ENCODE peak calls at places on chromosomes 7 and 10, in six cellular contexts. O is ACHN; R is WTC11; G is hypothalamus; L is effector CD4-positive, alpha-beta T cell; D is HuH-7. Q is an unnamed sample.

GRCh38 chr7:157684157-157684595 is 347.4 kb downstream of the DNAJB6 start:
- DNase-seq in O (no peak), R (peak; percentile 59), G (no peak), L (no peak), D (no peak), Q (no peak)

GRCh38 chr10:88952647-88953111 is at the start of gene ACTA2:
- DNase-seq in O (no peak), R (no peak), G (no peak), L (no peak), D (no peak), Q (no peak)

GRCh38 chr10:120806081-120806480 is 45.1 kb upstream of the WDR11 start:
- DNase-seq in O (no peak), R (no peak), G (no peak), L (no peak), D (no peak), Q (no peak)

GRCh38 chr7:140190588-140190987 is 13.8 kb upstream of the KDM7A start:
- DNase-seq in O (no peak), R (no peak), G (no peak), L (no peak), D (no peak), Q (no peak)

GRCh38 chr10:87656431-87657072 is 3.1 kb upstream of the PAPSS2 start:
- DNase-seq in O (peak; percentile 74), R (no peak), G (no peak), L (no peak), D (no peak), Q (no peak)

GRCh38 chr7:53491041-53491440 is 455.6 kb downstream of the POM121L12 start:
- DNase-seq in O (no peak), R (no peak), G (no peak), L (no peak), D (no peak), Q (no peak)

GRCh38 chr10:128097783-128098182 is 28.4 kb downstream of the MKI67 start:
- DNase-seq in O (no peak), R (no peak), G (no peak), L (no peak), D (no peak), Q (no peak)

GRCh38 chr7:155470186-155470487 is 12.2 kb downstream of the EN2 start:
- DNase-seq in O (no peak), R (no peak), G (no peak), L (no peak), D (no peak), Q (no peak)

GRCh38 chr7:92717982-92718716 is 118.2 kb downstream of the CDK6 start:
- DNase-seq in O (peak; percentile 90), R (no peak), G (no peak), L (peak; percentile 4), D (no peak), Q (no peak)

GRCh38 chr10:110305767-110306451 is 1.2 kb upstream of the SMNDC1 start:
- DNase-seq in O (peak; percentile 91), R (no peak), G (no peak), L (peak; percentile 55), D (peak; percentile 50), Q (peak; percentile 61)

GRCh38 chr10:91551856-91552255 is 81.0 kb downstream of the PPP1R3C start:
- DNase-seq in O (peak; percentile 58), R (peak; percentile 73), G (no peak), L (no peak), D (peak; percentile 42), Q (peak; percentile 45)

GRCh38 chr7:80145780-80146422 is 11.3 kb downstream of the GNAI1 start:
- DNase-seq in O (peak; percentile 36), R (no peak), G (no peak), L (no peak), D (no peak), Q (no peak)

GRCh38 chr10:97407211-97407951 is 6.2 kb upstream of the RRP12 start:
- DNase-seq in O (peak; percentile 88), R (peak; percentile 78), G (no peak), L (peak; percentile 52), D (peak; percentile 83), Q (peak; percentile 79)

GRCh38 chr10:8392216-8392615 is 337.7 kb downstream of the GATA3 start:
- DNase-seq in O (no peak), R (no peak), G (no peak), L (no peak), D (no peak), Q (no peak)

GRCh38 chr7:34130558-34131285 is 225.4 kb downstream of the BMPER start:
- DNase-seq in O (no peak), R (no peak), G (no peak), L (no peak), D (no peak), Q (no peak)

GRCh38 chr7:77825140-77825539 is 26.6 kb downstream of the PHTF2 start:
- DNase-seq in O (no peak), R (no peak), G (no peak), L (no peak), D (no peak), Q (no peak)

GRCh38 chr7:922334-923107 is 32.0 kb downstream of the ADAP1 start:
- DNase-seq in O (no peak), R (peak; percentile 5), G (no peak), L (peak; percentile 16), D (no peak), Q (no peak)

GRCh38 chr7:130853503-130854279 is 119.7 kb upstream of the KLF14 start:
- DNase-seq in O (peak; percentile 20), R (no peak), G (no peak), L (no peak), D (no peak), Q (no peak)

GRCh38 chr7:94561841-94562514 is 52.4 kb downstream of the CASD1 start:
- DNase-seq in O (no peak), R (no peak), G (no peak), L (no peak), D (no peak), Q (no peak)

GRCh38 chr7:1919539-1920265 is 249.6 kb downstream of the ELFN1 start:
- DNase-seq in O (no peak), R (no peak), G (no peak), L (no peak), D (no peak), Q (no peak)

GRCh38 chr7:128035712-128036111 is 4.5 kb upstream of the LRRC4 start:
- DNase-seq in O (peak; percentile 57), R (no peak), G (no peak), L (no peak), D (peak; percentile 60), Q (no peak)

GRCh38 chr10:99435986-99436633 is 5.7 kb upstream of the GOT1 start:
- DNase-seq in O (peak; percentile 69), R (no peak), G (no peak), L (no peak), D (no peak), Q (no peak)

GRCh38 chr7:48139461-48139860 is 31.8 kb upstream of the ABCA13 start:
- DNase-seq in O (peak; percentile 40), R (peak; percentile 44), G (no peak), L (no peak), D (no peak), Q (no peak)

GRCh38 chr7:72213081-72213480 is 199.1 kb downstream of the CALN1 start:
- DNase-seq in O (no peak), R (no peak), G (no peak), L (no peak), D (no peak), Q (no peak)

GRCh38 chr7:27172823-27173411 is 1.2 kb downstream of the HOXA10 start:
- DNase-seq in O (peak; percentile 73), R (no peak), G (no peak), L (no peak), D (no peak), Q (no peak)

GRCh38 chr10:103910442-103911000 is 7.5 kb downstream of the STN1 start:
- DNase-seq in O (no peak), R (no peak), G (no peak), L (no peak), D (no peak), Q (no peak)

GRCh38 chr7:155710530-155710929 is 66.1 kb downstream of the RBM33 start:
- DNase-seq in O (no peak), R (no peak), G (no peak), L (no peak), D (no peak), Q (no peak)

GRCh38 chr10:98293550-98294269 is 25.7 kb upstream of the LOXL4 start:
- DNase-seq in O (no peak), R (no peak), G (no peak), L (no peak), D (no peak), Q (no peak)

GRCh38 chr7:85454904-85455303 is 268.0 kb upstream of the SEMA3D start:
- DNase-seq in O (no peak), R (no peak), G (no peak), L (no peak), D (no peak), Q (no peak)

GRCh38 chr7:157669768-157670345 is 333.1 kb downstream of the DNAJB6 start:
- DNase-seq in O (no peak), R (no peak), G (no peak), L (no peak), D (no peak), Q (no peak)

GRCh38 chr10:126421745-126422144 is 33.5 kb upstream of the ADAM12 start:
- DNase-seq in O (peak; percentile 41), R (no peak), G (no peak), L (no peak), D (no peak), Q (no peak)

GRCh38 chr7:132837529-132837928 is 244.4 kb downstream of the CHCHD3 start:
- DNase-seq in O (no peak), R (no peak), G (no peak), L (no peak), D (no peak), Q (no peak)

GRCh38 chr10:120131183-120131582 is 238.7 kb downstream of the SEC23IP start:
- DNase-seq in O (peak; percentile 49), R (peak; percentile 83), G (no peak), L (no peak), D (peak; percentile 8), Q (no peak)

Q was measured in DMS 273 treated with DMSO at 0.1 percent for 48 hours.